ENCODE peak calls at places on chromosomes 7 and 10, in five cellular contexts. V is OCI-LY7, O is Peyer's patch, Z is pancreas, W is stomach. G is an unnamed sample. For H3K9me3, the result is how much of the 10 kb centered on the place peaks cover.

GRCh38 chr7:35263396-35263795 is 9.5 kb upstream of the TBX20 start:
- DNase-seq in V (no peak), O (no peak), Z (no peak), W (no peak), G (no peak)

GRCh38 chr10:48759113-48759901 is 74.6 kb downstream of the WDFY4 start:
- DNase-seq in V (no peak), O (no peak), Z (no peak), W (no peak), G (no peak)

GRCh38 chr10:17001961-17002749 is 127.5 kb downstream of the CUBN start:
- DNase-seq in V (no peak), O (no peak), Z (no peak), W (no peak), G (no peak)

GRCh38 chr7:32490127-32490796 is at the start of gene LSM5:
- DNase-seq in V (peak), O (peak), Z (peak), W (peak), G (peak)

GRCh38 chr7:157362729-157363128 is 25.9 kb downstream of the DNAJB6 start:
- DNase-seq in V (no peak), O (no peak), Z (no peak), W (no peak), G (no peak)

GRCh38 chr7:22696672-22697071 is 30.3 kb upstream of the IL6 start:
- DNase-seq in V (no peak), O (no peak), Z (no peak), W (no peak), G (no peak)

GRCh38 chr10:3122486-3123205 is 49.9 kb downstream of the PITRM1 start:
- DNase-seq in V (no peak), O (no peak), Z (no peak), W (no peak), G (no peak)

GRCh38 chr10:129842031-129842430 is 122.0 kb downstream of the EBF3 start:
- DNase-seq in V (no peak), O (peak), Z (no peak), W (no peak), G (no peak)

GRCh38 chr10:14584643-14585042 is 190.1 kb downstream of the FAM107B start:
- DNase-seq in V (no peak), O (no peak), Z (no peak), W (peak), G (no peak)

GRCh38 chr7:13724631-13725566 is 264.6 kb downstream of the ETV1 start:
- DNase-seq in V (no peak), O (no peak), Z (no peak), W (no peak), G (no peak)

GRCh38 chr7:4631021-4631663 is 51.0 kb upstream of the FOXK1 start:
- DNase-seq in V (no peak), O (no peak), Z (no peak), W (no peak), G (no peak)

GRCh38 chr7:70072220-70072619 is 473.9 kb downstream of the AUTS2 start:
- DNase-seq in V (no peak), O (no peak), Z (no peak), W (no peak), G (no peak)

GRCh38 chr7:141014091-141014490 is 661 bp downstream of the MRPS33 start:
- DNase-seq in V (no peak), O (no peak), Z (no peak), W (no peak), G (no peak)

GRCh38 chr10:60910543-60910942 is 33.4 kb downstream of the RHOBTB1 start:
- DNase-seq in V (peak), O (no peak), Z (no peak), W (peak), G (no peak)

GRCh38 chr10:80700252-80700651 is 162.6 kb downstream of the SH2D4B start:
- DNase-seq in V (no peak), O (no peak), Z (no peak), W (no peak), G (no peak)

GRCh38 chr10:13959443-13960359 is 371.0 kb downstream of the FRMD4A start:
- DNase-seq in V (no peak), O (no peak), Z (no peak), W (no peak), G (no peak)

GRCh38 chr10:86443069-86443468 is 76.5 kb upstream of the GRID1 start:
- DNase-seq in V (no peak), O (no peak), Z (no peak), W (no peak), G (no peak)

GRCh38 chr10:123140164-123140982 is 4.6 kb downstream of the HMX3 start:
- DNase-seq in V (no peak), O (no peak), Z (no peak), W (no peak), G (no peak)

GRCh38 chr7:37372750-37373149 is 75.9 kb downstream of the ELMO1 start:
- DNase-seq in V (no peak), O (no peak), Z (no peak), W (no peak), G (no peak)

GRCh38 chr7:29116361-29116760 is 30.0 kb downstream of the CPVL start:
- DNase-seq in V (no peak), O (no peak), Z (no peak), W (no peak), G (no peak)

GRCh38 chr10:100877451-100877850 is 35.3 kb upstream of the SLF2 start:
- DNase-seq in V (no peak), O (no peak), Z (no peak), W (no peak), G (no peak)

GRCh38 chr7:15308831-15309230 is 253.0 kb downstream of the AGMO start:
- DNase-seq in V (no peak), O (no peak), Z (no peak), W (no peak), G (no peak)

GRCh38 chr10:35882422-35883150 is 240.5 kb upstream of the FZD8 start:
- DNase-seq in V (no peak), O (no peak), Z (no peak), W (no peak), G (no peak)

GRCh38 chr10:35216303-35216905 is 89.8 kb downstream of the CREM start:
- DNase-seq in V (no peak), O (no peak), Z (no peak), W (peak), G (no peak)

GRCh38 chr7:19119372-19119771 is 1.9 kb upstream of the TWIST1 start:
- DNase-seq in V (no peak), O (no peak), Z (no peak), W (no peak), G (no peak)

GRCh38 chr7:19116121-19117080 is 1.0 kb downstream of the TWIST1 start:
- DNase-seq in V (no peak), O (no peak), Z (peak), W (no peak), G (no peak)

GRCh38 chr7:19117081-19117869 is at the start of gene TWIST1:
- DNase-seq in V (no peak), O (no peak), Z (no peak), W (no peak), G (no peak)

GRCh38 chr7:19118896-19119301 is 1.5 kb upstream of the TWIST1 start:
- DNase-seq in V (no peak), O (no peak), Z (peak), W (no peak), G (no peak)

DNA sequence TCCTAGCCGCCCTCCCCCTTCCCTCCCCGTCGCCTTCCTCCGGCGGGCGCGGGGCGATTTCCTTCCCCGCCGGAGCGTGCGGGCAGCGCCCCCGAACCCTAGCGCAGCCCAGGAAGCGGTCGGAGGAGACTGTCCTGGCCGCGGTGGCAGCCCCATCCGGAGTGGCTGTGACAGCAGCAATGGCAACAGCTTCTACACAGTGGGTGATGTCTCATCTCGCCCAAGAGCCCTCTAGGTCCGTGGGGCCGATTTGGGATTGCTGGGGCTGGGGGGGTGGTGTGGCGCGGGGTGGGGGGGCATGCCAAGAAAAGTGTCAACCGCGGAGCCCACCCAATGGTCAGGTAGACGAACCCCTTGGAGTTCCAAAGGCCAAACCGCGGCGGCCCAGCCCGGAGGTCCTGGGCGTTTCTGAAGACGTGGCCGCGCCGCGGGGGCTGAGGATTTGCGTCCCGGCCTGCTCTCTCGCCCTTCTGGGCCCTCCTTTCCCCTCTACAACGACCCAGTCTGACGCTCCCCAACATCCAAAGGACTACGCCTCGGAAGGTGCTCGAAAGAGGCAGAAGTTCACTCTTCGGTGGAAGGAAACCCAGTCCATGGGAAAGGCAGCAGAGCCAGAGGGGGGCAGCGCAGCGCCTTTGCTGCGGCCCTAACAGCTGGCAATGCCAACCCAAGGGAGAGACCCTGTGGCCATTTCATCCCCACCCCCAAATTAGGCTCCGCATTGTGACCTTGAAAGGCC is 603 bp upstream of the TWIST1 start:
- DNase-seq in V (no peak), O (no peak), Z (peak), W (no peak), G (no peak)
- H3K27ac ChIP-seq in V (no peak), O (no peak), Z (no peak), W (peak), G (no peak)

DNA sequence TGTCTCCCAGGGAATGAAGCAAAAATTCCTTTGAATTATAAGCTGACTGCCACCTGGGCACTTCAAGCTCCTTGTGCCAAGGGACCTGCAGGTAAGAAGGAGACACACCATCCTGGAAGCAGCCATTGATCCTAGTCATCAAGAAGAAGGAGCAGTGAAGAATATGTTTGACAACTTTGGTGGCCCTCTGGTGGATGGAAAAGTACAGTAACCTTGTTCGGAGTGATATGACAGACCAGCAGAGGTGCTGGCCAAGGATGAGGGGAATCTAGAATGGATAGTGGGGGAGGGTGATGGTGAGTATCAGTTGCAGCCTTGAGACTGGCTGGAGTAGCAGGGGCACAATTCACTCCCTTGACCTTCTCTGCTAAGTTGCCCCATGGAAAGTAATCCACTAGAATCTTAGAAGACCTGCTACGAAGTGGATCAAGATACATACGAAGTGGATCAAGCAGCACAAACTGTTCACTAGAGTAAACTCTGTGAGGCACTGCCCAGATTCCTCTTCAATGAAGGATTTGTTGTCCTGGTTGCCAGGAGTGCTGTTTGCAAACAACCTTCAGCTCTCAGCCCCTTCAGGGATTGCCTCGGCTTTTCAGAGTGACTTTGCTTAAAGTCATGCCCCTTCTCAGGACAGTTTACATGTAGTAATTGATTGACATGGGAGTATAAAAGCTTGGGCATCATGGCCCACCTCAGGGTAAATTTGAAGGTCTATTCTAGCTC is 44.8 kb upstream of the ORC5 start:
- DNase-seq in V (no peak), O (no peak), Z (no peak), W (no peak), G (no peak)
- TF ChIP-seq CTCF in V (peak), O (no peak), Z (no peak), W (no peak), G (no peak)

DNA sequence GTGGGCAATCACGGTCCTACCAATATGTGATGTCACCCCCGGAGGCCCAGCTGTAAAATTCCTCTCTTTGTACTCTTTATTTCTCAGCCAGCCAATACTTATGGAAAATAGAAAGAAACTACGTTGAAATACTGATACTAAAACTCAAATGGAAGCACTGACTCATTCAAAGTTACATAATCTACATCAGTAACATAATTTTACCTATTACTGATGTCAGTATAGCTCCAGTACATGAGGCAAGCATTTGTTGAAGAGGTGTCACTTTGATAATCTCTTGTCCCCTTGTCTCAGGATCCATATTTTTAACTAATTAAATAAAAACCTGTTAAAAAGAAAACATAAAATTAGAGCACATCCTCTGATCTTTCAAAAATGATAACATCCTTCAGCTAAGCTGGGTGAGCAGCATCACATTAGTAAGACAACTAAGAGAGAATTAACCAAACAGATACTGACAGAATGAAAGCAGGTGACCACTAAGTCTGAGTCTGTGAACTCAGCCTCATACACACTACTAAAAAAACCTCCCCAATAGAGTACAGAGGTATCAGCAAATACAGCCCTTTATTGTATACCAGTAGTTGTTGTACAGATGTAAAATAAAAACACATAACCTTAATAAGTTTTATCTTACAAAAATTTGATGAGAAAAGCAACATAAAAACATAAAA is 17.6 kb downstream of the SLC25A40 start:
- DNase-seq in V (no peak), O (no peak), Z (no peak), W (no peak), G (no peak)
- H3K9me3 ChIP-seq in V (under half), O (under half), Z (under half), W (under half), G (under half)

DNA sequence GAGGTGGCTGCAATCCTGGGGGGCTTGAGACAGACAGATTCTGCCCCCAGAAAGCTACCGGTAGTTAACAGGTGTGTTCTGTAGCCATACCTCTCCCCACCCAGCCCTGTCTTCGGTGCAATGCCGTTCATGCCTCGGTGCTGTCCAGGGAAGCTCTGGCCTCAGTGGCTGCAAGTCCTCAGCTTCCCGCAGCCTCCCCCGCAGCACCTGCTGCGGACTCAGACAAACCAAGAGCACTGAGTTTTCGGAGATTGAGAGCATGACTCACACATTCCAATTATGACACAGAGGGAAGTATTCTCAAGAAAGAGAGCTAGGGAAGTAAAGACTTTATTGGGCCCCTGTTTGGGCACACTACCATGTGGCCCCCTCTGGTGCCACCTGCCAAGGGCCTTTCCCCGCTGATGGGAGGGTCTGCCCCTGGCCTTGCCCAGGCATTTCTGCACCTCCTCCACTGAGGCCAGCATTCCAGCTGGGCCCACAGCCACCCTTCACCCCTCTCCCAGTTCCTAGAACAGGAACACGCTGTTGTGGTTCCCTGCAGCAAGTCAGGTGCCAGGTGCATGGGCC is 30.2 kb upstream of the EZH2 start:
- DNase-seq in V (no peak), O (no peak), Z (no peak), W (no peak), G (no peak)
- H3K27ac ChIP-seq in V (no peak), O (no peak), Z (no peak), W (no peak), G (peak)

GRCh38 chr10:65765006-65765546 is 1160.8 kb upstream of the LRRTM3 start:
- DNase-seq in V (no peak), O (no peak), Z (no peak), W (no peak), G (no peak)

GRCh38 chr10:65769828-65770227 is 1156.0 kb upstream of the LRRTM3 start:
- DNase-seq in V (no peak), O (no peak), Z (no peak), W (no peak), G (no peak)
- TF ChIP-seq CTCF in V (no peak), O (no peak), Z (no peak), W (no peak), G (no peak)

GRCh38 chr7:159239028-159239427 is 94.4 kb upstream of the VIPR2 start:
- DNase-seq in V (no peak), O (no peak), Z (no peak), W (no peak), G (no peak)

GRCh38 chr7:159240962-159241361 is 96.3 kb upstream of the VIPR2 start:
- DNase-seq in V (no peak), O (no peak), Z (no peak), W (no peak), G (no peak)

GRCh38 chr7:159237022-159237421 is 92.4 kb upstream of the VIPR2 start:
- DNase-seq in V (no peak), O (no peak), Z (no peak), W (no peak), G (no peak)
- H3K9me3 ChIP-seq in V (under half), O (under half), Z (under half), W (under half), G (under half)

GRCh38 chr7:105493196-105493927 is 28.7 kb downstream of the PUS7 start:
- DNase-seq in V (no peak), O (no peak), Z (no peak), W (no peak), G (no peak)

GRCh38 chr7:105489409-105489808 is 32.7 kb downstream of the PUS7 start:
- DNase-seq in V (no peak), O (no peak), Z (no peak), W (no peak), G (no peak)

GRCh38 chr7:105497016-105497415 is 25.1 kb downstream of the PUS7 start:
- DNase-seq in V (no peak), O (no peak), Z (no peak), W (no peak), G (no peak)

GRCh38 chr7:105496501-105496900 is 25.6 kb downstream of the PUS7 start:
- DNase-seq in V (no peak), O (no peak), Z (no peak), W (no peak), G (no peak)

DNA sequence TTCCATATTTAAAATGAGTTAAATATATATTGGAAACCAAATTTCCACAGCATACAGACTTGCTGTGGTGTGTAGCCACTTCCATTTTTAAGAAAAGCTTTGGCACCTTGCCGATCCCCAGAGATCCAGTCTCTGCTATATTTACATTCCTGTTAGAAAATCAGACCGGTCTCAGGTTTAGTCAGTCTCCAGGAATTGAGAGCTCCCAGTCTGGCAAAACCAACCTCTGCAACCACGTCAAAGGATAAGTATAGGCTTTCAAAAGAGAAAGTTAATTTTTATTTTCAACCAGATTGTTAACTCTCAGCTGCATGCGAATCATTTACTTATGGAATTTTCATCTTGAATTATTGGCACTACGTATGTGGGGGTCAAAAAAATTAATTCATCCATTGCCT is 28.1 kb downstream of the PUS7 start:
- DNase-seq in V (no peak), O (no peak), Z (no peak), W (peak), G (no peak)
- H3K27ac ChIP-seq in V (no peak), O (no peak), Z (no peak), W (peak), G (no peak)

G was measured in CD4-positive, alpha-beta T cell.